ENCODE peak calls at places on chromosomes 4 and X, in eight cellular contexts. One of them, this sample, is unnamed.

GRCh38 chr4:10015140-10015753 is 6.0 kb downstream of the SLC2A9 start:
- DNase-seq in left cardiac atrium: no peak
- DNase-seq in activated T-helper 1 cell treated with Interleukin-2 at 50 U/mL for 16 hours: no peak
- DNase-seq in GM20000: peak
- DNase-seq in heart left ventricle: peak
- DNase-seq in glomerular endothelial cell: no peak
- DNase-seq in ELF-1: peak
- DNase-seq in ecto neural progenitor cell: peak
- DNase-seq in this sample: no peak

GRCh38 chr4:5267418-5267817 is 216.1 kb downstream of the STK32B start:
- DNase-seq in left cardiac atrium: no peak
- DNase-seq in activated T-helper 1 cell treated with Interleukin-2 at 50 U/mL for 16 hours: no peak
- DNase-seq in GM20000: no peak
- DNase-seq in heart left ventricle: no peak
- DNase-seq in glomerular endothelial cell: no peak
- DNase-seq in ELF-1: no peak
- DNase-seq in ecto neural progenitor cell: no peak
- DNase-seq in this sample: no peak

GRCh38 chrX:132676561-132677186 is 187.8 kb upstream of the MBNL3 start:
- DNase-seq in left cardiac atrium: no peak
- DNase-seq in activated T-helper 1 cell treated with Interleukin-2 at 50 U/mL for 16 hours: no peak
- DNase-seq in GM20000: no peak
- DNase-seq in heart left ventricle: no peak
- DNase-seq in glomerular endothelial cell: no peak
- DNase-seq in ELF-1: peak
- DNase-seq in ecto neural progenitor cell: no peak
- DNase-seq in this sample: no peak

GRCh38 chrX:41828821-41829220 is 94.5 kb downstream of the CASK start:
- DNase-seq in left cardiac atrium: no peak
- DNase-seq in activated T-helper 1 cell treated with Interleukin-2 at 50 U/mL for 16 hours: no peak
- DNase-seq in GM20000: no peak
- DNase-seq in heart left ventricle: no peak
- DNase-seq in glomerular endothelial cell: no peak
- DNase-seq in ELF-1: no peak
- DNase-seq in ecto neural progenitor cell: no peak
- DNase-seq in this sample: no peak

GRCh38 chrX:107483976-107484726 is 34.7 kb downstream of the FRMPD3 start:
- DNase-seq in left cardiac atrium: peak
- DNase-seq in activated T-helper 1 cell treated with Interleukin-2 at 50 U/mL for 16 hours: no peak
- DNase-seq in GM20000: no peak
- DNase-seq in heart left ventricle: no peak
- DNase-seq in glomerular endothelial cell: no peak
- DNase-seq in ELF-1: peak
- DNase-seq in ecto neural progenitor cell: peak
- DNase-seq in this sample: peak

GRCh38 chr4:26075588-26075987 is 161.6 kb downstream of the SMIM20 start:
- DNase-seq in left cardiac atrium: no peak
- DNase-seq in activated T-helper 1 cell treated with Interleukin-2 at 50 U/mL for 16 hours: no peak
- DNase-seq in GM20000: no peak
- DNase-seq in heart left ventricle: no peak
- DNase-seq in glomerular endothelial cell: no peak
- DNase-seq in ELF-1: no peak
- DNase-seq in ecto neural progenitor cell: no peak
- DNase-seq in this sample: no peak

GRCh38 chr4:14529653-14530052 is 472.6 kb upstream of the CPEB2 start:
- DNase-seq in left cardiac atrium: no peak
- DNase-seq in activated T-helper 1 cell treated with Interleukin-2 at 50 U/mL for 16 hours: no peak
- DNase-seq in GM20000: no peak
- DNase-seq in heart left ventricle: no peak
- DNase-seq in glomerular endothelial cell: no peak
- DNase-seq in ELF-1: peak
- DNase-seq in ecto neural progenitor cell: no peak
- DNase-seq in this sample: no peak

GRCh38 chr4:2009651-2010233 is 968 bp upstream of the NELFA start:
- DNase-seq in left cardiac atrium: peak
- DNase-seq in activated T-helper 1 cell treated with Interleukin-2 at 50 U/mL for 16 hours: peak
- DNase-seq in GM20000: peak
- DNase-seq in heart left ventricle: peak
- DNase-seq in glomerular endothelial cell: no peak
- DNase-seq in ELF-1: peak
- DNase-seq in ecto neural progenitor cell: peak
- DNase-seq in this sample: peak

GRCh38 chr4:43380093-43380492 is 487.6 kb downstream of the GRXCR1 start:
- DNase-seq in left cardiac atrium: no peak
- DNase-seq in activated T-helper 1 cell treated with Interleukin-2 at 50 U/mL for 16 hours: no peak
- DNase-seq in GM20000: no peak
- DNase-seq in heart left ventricle: no peak
- DNase-seq in glomerular endothelial cell: no peak
- DNase-seq in ELF-1: no peak
- DNase-seq in ecto neural progenitor cell: no peak
- DNase-seq in this sample: no peak

GRCh38 chrX:123959281-123960063 is 2.0 kb upstream of the STAG2 start:
- DNase-seq in left cardiac atrium: peak
- DNase-seq in activated T-helper 1 cell treated with Interleukin-2 at 50 U/mL for 16 hours: no peak
- DNase-seq in GM20000: no peak
- DNase-seq in heart left ventricle: peak
- DNase-seq in glomerular endothelial cell: no peak
- DNase-seq in ELF-1: peak
- DNase-seq in ecto neural progenitor cell: peak
- DNase-seq in this sample: peak

GRCh38 chr4:100736651-100737450 is 219.0 kb upstream of the EMCN start:
- DNase-seq in left cardiac atrium: no peak
- DNase-seq in activated T-helper 1 cell treated with Interleukin-2 at 50 U/mL for 16 hours: no peak
- DNase-seq in GM20000: no peak
- DNase-seq in heart left ventricle: no peak
- DNase-seq in glomerular endothelial cell: peak
- DNase-seq in ELF-1: no peak
- DNase-seq in ecto neural progenitor cell: no peak
- DNase-seq in this sample: no peak

GRCh38 chr4:122709236-122709635 is 23.3 kb upstream of the BBS12 start:
- DNase-seq in left cardiac atrium: no peak
- DNase-seq in activated T-helper 1 cell treated with Interleukin-2 at 50 U/mL for 16 hours: no peak
- DNase-seq in GM20000: no peak
- DNase-seq in heart left ventricle: no peak
- DNase-seq in glomerular endothelial cell: no peak
- DNase-seq in ELF-1: no peak
- DNase-seq in ecto neural progenitor cell: no peak
- DNase-seq in this sample: no peak

GRCh38 chr4:181582595-181582994 is 660.6 kb upstream of the TENM3 start:
- DNase-seq in left cardiac atrium: no peak
- DNase-seq in activated T-helper 1 cell treated with Interleukin-2 at 50 U/mL for 16 hours: no peak
- DNase-seq in GM20000: no peak
- DNase-seq in heart left ventricle: no peak
- DNase-seq in glomerular endothelial cell: no peak
- DNase-seq in ELF-1: no peak
- DNase-seq in ecto neural progenitor cell: no peak
- DNase-seq in this sample: no peak

GRCh38 chrX:102887687-102888086 is 49.4 kb upstream of the RAB40AL start:
- DNase-seq in left cardiac atrium: no peak
- DNase-seq in activated T-helper 1 cell treated with Interleukin-2 at 50 U/mL for 16 hours: no peak
- DNase-seq in GM20000: no peak
- DNase-seq in heart left ventricle: no peak
- DNase-seq in glomerular endothelial cell: no peak
- DNase-seq in ELF-1: no peak
- DNase-seq in ecto neural progenitor cell: no peak
- DNase-seq in this sample: no peak

GRCh38 chrX:48470110-48470832 is at the start of gene SLC38A5:
- DNase-seq in left cardiac atrium: no peak
- DNase-seq in activated T-helper 1 cell treated with Interleukin-2 at 50 U/mL for 16 hours: no peak
- DNase-seq in GM20000: no peak
- DNase-seq in heart left ventricle: no peak
- DNase-seq in glomerular endothelial cell: no peak
- DNase-seq in ELF-1: no peak
- DNase-seq in ecto neural progenitor cell: no peak
- DNase-seq in this sample: no peak

This sample was measured in trophoblast cell.